ENCODE peak calls at places on chromosome 2, in four cellular contexts. X, Y, G and K are unnamed samples.
A peak's percentile ranks its signal among the peaks of the same experiment; 100 is the strongest.

GRCh38 chr2:60468390-60469085 is 84.9 kb downstream of the BCL11A start:
- DNase-seq in X (no peak), Y (no peak), G (no peak), K (no peak)

GRCh38 chr2:238632181-238633060 is 205.7 kb downstream of the ASB1 start:
- DNase-seq in X (no peak), Y (no peak), G (no peak), K (no peak)

GRCh38 chr2:65639156-65639876 is 206.9 kb upstream of the SPRED2 start:
- DNase-seq in X (no peak), Y (no peak), G (peak; percentile 16), K (no peak)

GRCh38 chr2:28510184-28510583 is 14.3 kb downstream of the PLB1 start:
- DNase-seq in X (no peak), Y (no peak), G (no peak), K (peak; percentile 83)

GRCh38 chr2:63078852-63079606 is 28.4 kb downstream of the OTX1 start:
- DNase-seq in X (peak; percentile 63), Y (no peak), G (peak; percentile 73), K (no peak)

GRCh38 chr2:7725850-7726242 is 808.6 kb downstream of the RNF144A start:
- DNase-seq in X (no peak), Y (no peak), G (peak; percentile 16), K (no peak)

GRCh38 chr2:114442545-114442944 is at the start of gene DPP10:
- DNase-seq in X (peak; percentile 5), Y (no peak), G (peak; percentile 75), K (peak; percentile 17)

GRCh38 chr2:19059076-19059475 is 299.3 kb downstream of the OSR1 start:
- DNase-seq in X (no peak), Y (no peak), G (peak; percentile 99), K (no peak)

GRCh38 chr2:127618551-127618950 is 27.4 kb upstream of the GPR17 start:
- DNase-seq in X (no peak), Y (no peak), G (no peak), K (no peak)

GRCh38 chr2:69177785-69178636 is 165.0 kb downstream of the ANTXR1 start:
- DNase-seq in X (no peak), Y (peak; percentile 85), G (peak; percentile 99), K (peak; percentile 68)

GRCh38 chr2:238444242-238444641 is 17.5 kb downstream of the ASB1 start:
- DNase-seq in X (no peak), Y (no peak), G (no peak), K (no peak)

GRCh38 chr2:204738721-204739120 is 193.4 kb downstream of the PARD3B start:
- DNase-seq in X (no peak), Y (no peak), G (no peak), K (no peak)

GRCh38 chr2:95372216-95372829 is 30.2 kb upstream of the FAHD2A start:
- DNase-seq in X (no peak), Y (no peak), G (no peak), K (peak; percentile 12)

GRCh38 chr2:17539993-17540812 is at the start of gene VSNL1:
- DNase-seq in X (peak; percentile 24), Y (no peak), G (peak; percentile 98), K (peak; percentile 86)

GRCh38 chr2:27407798-27408491 is 1.4 kb downstream of the PPM1G start:
- DNase-seq in X (peak; percentile 49), Y (no peak), G (peak; percentile 90), K (no peak)

GRCh38 chr2:240569523-240569997 is 1.3 kb downstream of the RNPEPL1 start:
- DNase-seq in X (peak; percentile 27), Y (no peak), G (no peak), K (no peak)

GRCh38 chr2:209422191-209422754 is 1.6 kb upstream of the MAP2 start:
- DNase-seq in X (no peak), Y (no peak), G (no peak), K (no peak)

GRCh38 chr2:119691651-119692245 is 12.7 kb downstream of the TMEM177 start:
- DNase-seq in X (no peak), Y (no peak), G (no peak), K (no peak)

GRCh38 chr2:152627010-152627957 is 90.0 kb downstream of the PRPF40A start:
- DNase-seq in X (peak; percentile 55), Y (no peak), G (peak; percentile 30), K (no peak)

GRCh38 chr2:31956299-31956698 is 54.5 kb downstream of the MEMO1 start:
- DNase-seq in X (no peak), Y (no peak), G (no peak), K (no peak)

GRCh38 chr2:31962757-31963361 is 47.9 kb downstream of the MEMO1 start:
- DNase-seq in X (peak; percentile 45), Y (no peak), G (no peak), K (no peak)

DNA sequence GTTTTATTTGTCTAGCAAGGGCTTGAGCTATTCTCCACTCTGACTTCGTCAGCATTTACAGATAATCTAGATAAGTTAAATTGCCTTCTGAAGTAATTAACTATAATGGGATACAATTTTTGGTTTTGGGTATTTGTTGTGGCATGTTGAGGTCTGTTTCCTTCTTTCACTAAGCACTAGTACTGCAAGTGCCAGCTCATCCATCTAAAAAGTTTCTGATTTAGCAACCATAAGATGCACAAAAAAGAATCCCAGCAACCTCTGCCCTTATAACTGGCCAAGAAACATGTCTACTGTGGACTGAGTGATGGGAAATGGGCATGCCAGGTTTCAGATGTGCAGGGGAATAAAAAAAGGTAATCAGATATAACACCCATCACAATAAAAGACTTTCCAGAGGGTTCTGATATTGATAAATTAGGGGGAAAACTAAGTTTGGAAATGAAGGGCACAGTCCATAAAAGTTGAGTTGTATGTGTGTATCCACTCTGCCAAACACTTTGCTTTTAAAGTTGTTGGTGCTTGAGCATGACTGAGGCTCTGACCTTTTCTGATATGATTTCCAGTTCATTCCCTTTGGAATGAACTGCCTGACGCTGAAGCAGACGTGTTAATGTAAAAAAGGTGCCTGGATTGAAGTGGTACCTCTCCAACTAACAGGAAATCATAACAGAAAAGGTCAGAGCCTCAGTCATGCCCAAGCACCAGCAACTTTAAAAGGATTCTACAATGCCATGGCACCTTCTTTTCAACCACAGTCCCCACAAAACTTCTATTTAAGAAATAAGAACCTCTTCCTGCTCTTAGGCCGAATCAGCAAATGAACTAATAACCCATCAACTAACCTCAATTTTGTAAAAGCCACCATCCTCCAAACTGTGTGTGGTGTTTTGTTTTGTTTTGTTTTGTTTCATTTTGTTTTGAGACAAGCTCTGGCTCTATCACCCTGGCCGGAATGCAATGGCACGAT is 52.8 kb downstream of the MEMO1 start:
- DNase-seq in X (peak; percentile 26), Y (no peak), G (no peak), K (no peak)
- H3K4me3 ChIP-seq in X (no peak overlapping the region), Y (no peak overlapping the region), G (no peak overlapping the region), K (no peak overlapping the region)

GRCh38 chr2:230691005-230691647 is 21.5 kb upstream of the CAB39 start:
- DNase-seq in X (no peak), Y (no peak), G (peak; percentile 96), K (no peak)

GRCh38 chr2:230694241-230694640 is 18.4 kb upstream of the CAB39 start:
- DNase-seq in X (peak; percentile 47), Y (no peak), G (no peak), K (no peak)

GRCh38 chr2:230695551-230695950 is 17.1 kb upstream of the CAB39 start:
- DNase-seq in X (no peak), Y (no peak), G (no peak), K (no peak)

GRCh38 chr2:230692760-230693159 is 19.9 kb upstream of the CAB39 start:
- DNase-seq in X (no peak), Y (no peak), G (no peak), K (no peak)

GRCh38 chr2:230693411-230693810 is 19.2 kb upstream of the CAB39 start:
- DNase-seq in X (no peak), Y (no peak), G (no peak), K (no peak)
- H3K4me3 ChIP-seq in X (no peak overlapping the region), Y (no peak overlapping the region), G (no peak overlapping the region), K (no peak overlapping the region)

GRCh38 chr2:47312504-47312875 is 90.5 kb upstream of the MSH2 start:
- DNase-seq in X (no peak), Y (no peak), G (no peak), K (no peak)
- H3K4me3 ChIP-seq in X (no peak overlapping the region), Y (no peak overlapping the region), G (no peak overlapping the region), K (no peak overlapping the region)

GRCh38 chr2:74043345-74044329 is 58.9 kb downstream of the TET3 start:
- DNase-seq in X (no peak), Y (no peak), G (peak; percentile 90), K (no peak)
- H3K4me3 ChIP-seq in X (no peak overlapping the region), Y (no peak overlapping the region), G (no peak overlapping the region), K (no peak overlapping the region)

GRCh38 chr2:156322681-156323211 is 9.8 kb downstream of the NR4A2 start:
- DNase-seq in X (no peak), Y (no peak), G (peak; percentile 78), K (no peak)
- H3K4me3 ChIP-seq in X (no peak overlapping the region), Y (no peak overlapping the region), G (no peak overlapping the region), K (no peak overlapping the region)